ENCODE peak calls at places on chromosome 4, in four cellular contexts. One of them, this sample, is unnamed.

GRCh38 chr4:133095591-133095990 is 53.5 kb upstream of the PCDH10 start:
- DNase-seq in IMR-90: no peak
- DNase-seq in prostate gland: no peak
- DNase-seq in suprapubic skin: no peak
- DNase-seq in this sample: no peak

GRCh38 chr4:187103351-187103750 is 379.7 kb upstream of the FAT1 start:
- DNase-seq in IMR-90: no peak
- DNase-seq in prostate gland: no peak
- DNase-seq in suprapubic skin: no peak
- DNase-seq in this sample: no peak

GRCh38 chr4:25439913-25440477 is 62.9 kb downstream of the ANAPC4 start:
- DNase-seq in IMR-90: peak; percentile 68
- DNase-seq in prostate gland: peak; percentile 64
- DNase-seq in suprapubic skin: peak; percentile 72
- DNase-seq in this sample: peak; percentile 74

GRCh38 chr4:81466841-81467671 is 4.7 kb downstream of the RASGEF1B start:
- DNase-seq in IMR-90: peak; percentile 66
- DNase-seq in prostate gland: peak; percentile 85
- DNase-seq in suprapubic skin: no peak
- DNase-seq in this sample: peak; percentile 71

GRCh38 chr4:144687466-144687865 is 41.5 kb downstream of the HHIP start:
- DNase-seq in IMR-90: no peak
- DNase-seq in prostate gland: no peak
- DNase-seq in suprapubic skin: no peak
- DNase-seq in this sample: no peak

GRCh38 chr4:55851885-55852284 is 1.6 kb upstream of the EXOC1 start:
- DNase-seq in IMR-90: no peak
- DNase-seq in prostate gland: no peak
- DNase-seq in suprapubic skin: no peak
- DNase-seq in this sample: no peak

GRCh38 chr4:151454513-151454912 is 45.5 kb downstream of the FHIP1A start:
- DNase-seq in IMR-90: no peak
- DNase-seq in prostate gland: no peak
- DNase-seq in suprapubic skin: no peak
- DNase-seq in this sample: no peak

GRCh38 chr4:10386044-10386443 is 71.2 kb downstream of the ZNF518B start:
- DNase-seq in IMR-90: no peak
- DNase-seq in prostate gland: no peak
- DNase-seq in suprapubic skin: no peak
- DNase-seq in this sample: no peak

GRCh38 chr4:186593587-186593973 is 38.2 kb upstream of the MTNR1A start:
- DNase-seq in IMR-90: no peak
- DNase-seq in prostate gland: no peak
- DNase-seq in suprapubic skin: no peak
- DNase-seq in this sample: no peak

GRCh38 chr4:42673084-42673429 is 16.2 kb upstream of the ATP8A1 start:
- DNase-seq in IMR-90: no peak
- DNase-seq in prostate gland: no peak
- DNase-seq in suprapubic skin: no peak
- DNase-seq in this sample: peak; percentile 25

GRCh38 chr4:69858683-69859082 is 1.3 kb downstream of the SULT1E1 start:
- DNase-seq in IMR-90: no peak
- DNase-seq in prostate gland: no peak
- DNase-seq in suprapubic skin: no peak
- DNase-seq in this sample: peak; percentile 18

GRCh38 chr4:25704516-25704915 is 48.9 kb downstream of the SLC34A2 start:
- DNase-seq in IMR-90: no peak
- DNase-seq in prostate gland: no peak
- DNase-seq in suprapubic skin: no peak
- DNase-seq in this sample: no peak

GRCh38 chr4:178081931-178082330 is 639.7 kb upstream of the AGA start:
- DNase-seq in IMR-90: no peak
- DNase-seq in prostate gland: no peak
- DNase-seq in suprapubic skin: no peak
- DNase-seq in this sample: no peak

GRCh38 chr4:52197351-52197750 is 146.2 kb downstream of the SPATA18 start:
- DNase-seq in IMR-90: no peak
- DNase-seq in prostate gland: no peak
- DNase-seq in suprapubic skin: no peak
- DNase-seq in this sample: no peak

GRCh38 chr4:90099795-90100194 is 27.4 kb upstream of the CCSER1 start:
- DNase-seq in IMR-90: no peak
- DNase-seq in prostate gland: no peak
- DNase-seq in suprapubic skin: no peak
- DNase-seq in this sample: peak; percentile 12

GRCh38 chr4:156559346-156559745 is 412.3 kb downstream of the PDGFC start:
- DNase-seq in IMR-90: peak; percentile 22
- DNase-seq in prostate gland: no peak
- DNase-seq in suprapubic skin: no peak
- DNase-seq in this sample: no peak

GRCh38 chr4:16123356-16124084 is 39.7 kb upstream of the PROM1 start:
- DNase-seq in IMR-90: no peak
- DNase-seq in prostate gland: no peak
- DNase-seq in suprapubic skin: no peak
- DNase-seq in this sample: no peak
- H3K4me1 ChIP-seq in IMR-90: no peaks in the 10 kb centered on the region
- H3K4me1 ChIP-seq in prostate gland: no peaks in the 10 kb centered on the region
- H3K4me1 ChIP-seq in suprapubic skin: no peaks in the 10 kb centered on the region
- H3K4me1 ChIP-seq in this sample: peaks cover 7% of the 10 kb centered on the region

DNA sequence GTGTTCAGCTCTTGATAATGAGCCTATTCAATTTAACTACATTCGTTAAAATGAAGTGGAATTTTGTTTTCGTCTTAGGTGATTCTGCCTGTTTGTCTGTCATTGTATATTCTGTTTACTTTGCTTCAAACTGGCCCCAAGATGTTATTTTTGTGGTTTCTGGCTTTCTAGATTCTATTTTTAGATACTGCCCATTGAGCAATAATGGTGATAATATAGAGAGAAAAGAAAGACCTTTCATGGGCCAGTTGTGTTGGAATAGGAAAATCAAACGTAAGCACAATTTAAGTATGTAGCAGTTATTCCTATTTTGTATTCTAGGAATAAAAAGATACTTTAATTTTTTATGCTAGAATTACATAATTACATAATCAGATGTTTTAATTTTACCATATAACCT is 4.0 kb downstream of the CDKN2AIP start:
- DNase-seq in IMR-90: no peak
- DNase-seq in prostate gland: no peak
- DNase-seq in suprapubic skin: no peak
- DNase-seq in this sample: no peak
- H3K4me1 ChIP-seq in IMR-90: no peaks in the 10 kb centered on the region
- H3K4me1 ChIP-seq in prostate gland: peaks cover 7% of the 10 kb centered on the region
- H3K4me1 ChIP-seq in suprapubic skin: peaks cover 39% of the 10 kb centered on the region
- H3K4me1 ChIP-seq in this sample: peaks cover 45% of the 10 kb centered on the region

GRCh38 chr4:40179360-40179759 is 17.5 kb upstream of the RHOH start:
- DNase-seq in IMR-90: no peak
- DNase-seq in prostate gland: no peak
- DNase-seq in suprapubic skin: no peak
- DNase-seq in this sample: no peak

GRCh38 chr4:40176602-40177001 is 20.2 kb upstream of the RHOH start:
- DNase-seq in IMR-90: no peak
- DNase-seq in prostate gland: no peak
- DNase-seq in suprapubic skin: no peak
- DNase-seq in this sample: peak; percentile 40

GRCh38 chr4:40177591-40177990 is 19.2 kb upstream of the RHOH start:
- DNase-seq in IMR-90: no peak
- DNase-seq in prostate gland: no peak
- DNase-seq in suprapubic skin: no peak
- DNase-seq in this sample: no peak

GRCh38 chr4:40180356-40180755 is 16.5 kb upstream of the RHOH start:
- DNase-seq in IMR-90: peak; percentile 88
- DNase-seq in prostate gland: no peak
- DNase-seq in suprapubic skin: no peak
- DNase-seq in this sample: no peak

GRCh38 chr4:40178672-40179071 is 18.2 kb upstream of the RHOH start:
- DNase-seq in IMR-90: no peak
- DNase-seq in prostate gland: no peak
- DNase-seq in suprapubic skin: no peak
- DNase-seq in this sample: peak; percentile 80
- H3K4me1 ChIP-seq in IMR-90: no peaks in the 10 kb centered on the region
- H3K4me1 ChIP-seq in prostate gland: no peaks in the 10 kb centered on the region
- H3K4me1 ChIP-seq in suprapubic skin: no peaks in the 10 kb centered on the region
- H3K4me1 ChIP-seq in this sample: peaks cover 6% of the 10 kb centered on the region

DNA sequence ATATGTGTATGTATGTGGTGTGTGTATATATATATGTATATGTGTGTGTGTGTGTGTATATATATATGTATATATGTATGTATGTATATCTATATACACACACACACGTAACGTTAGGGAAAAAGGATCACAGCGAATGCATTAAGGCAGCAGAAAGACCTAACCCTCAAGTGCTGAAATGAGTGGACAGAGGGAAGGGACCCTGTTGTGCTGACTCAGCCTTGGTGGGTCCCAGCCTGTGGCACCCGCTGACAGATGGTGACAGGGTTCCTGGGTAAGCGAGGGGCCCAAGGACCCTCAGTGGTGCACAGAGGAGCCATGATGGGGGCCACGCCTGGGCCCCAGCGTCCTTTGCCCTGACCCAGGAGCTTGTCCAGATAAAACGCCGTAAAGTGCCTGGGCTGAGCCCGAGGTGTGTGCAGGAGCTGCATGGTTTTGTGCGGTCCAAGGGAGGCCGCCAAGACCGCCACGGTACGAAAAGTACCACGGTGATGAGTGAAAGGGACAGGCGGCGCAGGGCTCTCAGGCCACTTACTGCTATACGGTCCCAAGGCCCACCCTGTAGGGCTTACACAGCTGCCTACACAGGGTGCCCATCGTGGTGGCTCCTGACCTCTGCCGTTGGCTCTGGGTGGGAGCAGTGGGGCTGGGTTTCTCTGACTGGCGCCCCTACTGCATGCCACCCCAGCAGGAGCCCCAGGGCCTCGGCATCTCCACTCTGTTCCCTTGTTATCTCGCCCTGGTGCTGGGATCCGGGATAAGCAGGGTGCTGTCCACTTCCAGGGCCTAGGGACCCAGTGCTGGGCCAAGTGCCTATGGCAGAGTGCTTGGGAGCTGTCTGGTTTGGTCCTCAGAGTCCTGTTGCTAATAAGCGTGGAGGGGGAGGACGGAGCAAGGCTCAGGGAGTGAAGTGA is 10.0 kb downstream of the SH3BP2 start:
- DNase-seq in IMR-90: no peak
- DNase-seq in prostate gland: no peak
- DNase-seq in suprapubic skin: peak; percentile 78
- DNase-seq in this sample: no peak
- H3K4me1 ChIP-seq in IMR-90: peaks cover 39% of the 10 kb centered on the region
- H3K4me1 ChIP-seq in prostate gland: peaks cover 41% of the 10 kb centered on the region
- H3K4me1 ChIP-seq in suprapubic skin: peaks cover 98% of the 10 kb centered on the region
- H3K4me1 ChIP-seq in this sample: peaks cover 75% of the 10 kb centered on the region

DNA sequence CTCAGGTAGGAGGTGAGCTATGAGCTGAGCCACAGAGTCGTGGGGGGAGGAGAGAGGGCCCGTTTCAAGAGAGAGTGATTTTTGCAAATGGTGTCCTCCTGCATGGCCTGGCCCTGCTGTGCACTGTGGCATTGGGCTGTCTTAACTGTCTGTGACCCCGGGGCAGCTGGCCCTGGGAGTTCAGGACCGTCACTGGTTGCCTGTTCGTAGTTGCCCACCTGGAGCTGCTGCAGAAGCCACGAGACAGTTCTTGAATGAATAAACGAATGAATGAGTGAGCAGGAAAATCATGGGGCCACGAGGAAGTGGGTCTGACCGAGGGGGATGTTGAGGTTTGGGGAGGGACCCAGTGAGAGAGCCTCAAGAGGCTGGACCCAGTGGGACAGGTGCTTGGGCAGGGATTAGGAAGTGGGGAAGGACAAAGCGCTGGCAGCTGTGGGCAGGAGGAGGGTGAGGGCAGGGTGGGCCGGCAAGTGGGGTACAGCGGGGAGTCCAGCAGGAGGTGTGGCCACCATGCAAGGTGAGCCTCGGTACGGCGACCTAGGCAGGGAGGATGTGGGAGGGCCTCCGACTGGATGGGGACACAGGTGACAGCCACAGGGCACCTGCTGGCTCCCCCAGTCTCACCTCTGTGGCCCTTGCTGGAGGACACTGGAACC is 10.1 kb downstream of the RGS12 start:
- DNase-seq in IMR-90: no peak
- DNase-seq in prostate gland: no peak
- DNase-seq in suprapubic skin: peak; percentile 70
- DNase-seq in this sample: no peak
- H3K4me1 ChIP-seq in IMR-90: peaks cover 23% of the 10 kb centered on the region
- H3K4me1 ChIP-seq in prostate gland: no peaks in the 10 kb centered on the region
- H3K4me1 ChIP-seq in suprapubic skin: peaks cover 41% of the 10 kb centered on the region
- H3K4me1 ChIP-seq in this sample: peaks cover 6% of the 10 kb centered on the region

GRCh38 chr4:153535735-153536494 is 69.8 kb downstream of the TMEM131L start:
- DNase-seq in IMR-90: peak; percentile 22
- DNase-seq in prostate gland: no peak
- DNase-seq in suprapubic skin: no peak
- DNase-seq in this sample: no peak
- H3K4me1 ChIP-seq in IMR-90: peaks cover 5% of the 10 kb centered on the region
- H3K4me1 ChIP-seq in prostate gland: peaks cover 2% of the 10 kb centered on the region
- H3K4me1 ChIP-seq in suprapubic skin: peaks cover 23% of the 10 kb centered on the region
- H3K4me1 ChIP-seq in this sample: peaks cover 86% of the 10 kb centered on the region

GRCh38 chr4:140094701-140095420 is 59.1 kb downstream of the MAML3 start:
- DNase-seq in IMR-90: peak; percentile 73
- DNase-seq in prostate gland: peak; percentile 55
- DNase-seq in suprapubic skin: peak; percentile 85
- DNase-seq in this sample: peak; percentile 74

GRCh38 chr4:140096921-140097320 is 57.1 kb downstream of the MAML3 start:
- DNase-seq in IMR-90: peak; percentile 44
- DNase-seq in prostate gland: no peak
- DNase-seq in suprapubic skin: no peak
- DNase-seq in this sample: no peak

GRCh38 chr4:140097572-140097971 is 56.4 kb downstream of the MAML3 start:
- DNase-seq in IMR-90: no peak
- DNase-seq in prostate gland: no peak
- DNase-seq in suprapubic skin: no peak
- DNase-seq in this sample: no peak

GRCh38 chr4:140095694-140096482 is 58.1 kb downstream of the MAML3 start:
- DNase-seq in IMR-90: peak; percentile 100
- DNase-seq in prostate gland: no peak
- DNase-seq in suprapubic skin: no peak
- DNase-seq in this sample: no peak

DNA sequence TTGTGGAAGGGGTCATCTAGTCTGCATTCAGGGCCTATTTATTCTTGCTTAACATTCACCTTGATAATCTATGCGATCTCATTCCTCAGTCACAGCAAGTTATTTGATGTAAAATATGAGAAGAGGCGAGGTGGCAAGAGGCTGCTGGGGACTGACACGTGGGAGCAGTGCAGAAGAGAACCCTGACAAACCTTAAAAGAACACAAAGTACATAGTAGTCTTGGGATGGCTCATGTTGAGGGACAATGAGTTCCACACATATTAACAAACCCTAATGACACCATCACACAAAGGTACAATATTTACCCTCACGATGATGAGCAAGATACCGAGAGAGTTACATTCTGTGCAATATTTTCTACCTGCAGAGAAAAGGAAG is 57.5 kb downstream of the MAML3 start:
- DNase-seq in IMR-90: no peak
- DNase-seq in prostate gland: no peak
- DNase-seq in suprapubic skin: no peak
- DNase-seq in this sample: no peak
- H3K4me1 ChIP-seq in IMR-90: peaks cover 48% of the 10 kb centered on the region
- H3K4me1 ChIP-seq in prostate gland: peaks cover 21% of the 10 kb centered on the region
- H3K4me1 ChIP-seq in suprapubic skin: peaks cover 83% of the 10 kb centered on the region
- H3K4me1 ChIP-seq in this sample: peaks cover 66% of the 10 kb centered on the region

DNA sequence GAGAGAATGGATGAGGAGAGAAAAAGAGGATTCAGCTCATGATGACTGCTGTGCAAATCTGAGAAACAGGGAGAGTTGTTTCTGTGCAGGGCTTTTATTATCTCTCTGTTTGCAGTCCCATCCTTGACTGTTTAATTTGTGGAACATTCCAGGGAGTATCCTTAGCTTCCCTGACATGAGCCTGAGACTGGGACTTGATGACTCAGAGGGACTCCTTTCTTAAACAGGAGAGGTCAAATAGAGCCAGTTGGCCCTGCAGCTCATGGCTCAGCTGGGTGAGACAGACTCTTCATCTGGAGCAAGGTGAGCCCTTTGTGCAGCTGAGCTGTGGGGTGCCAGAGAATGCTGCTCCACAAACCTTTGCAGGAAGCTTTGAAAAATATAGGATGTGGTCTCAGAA is 14.3 kb downstream of the ARHGAP24 start:
- DNase-seq in IMR-90: peak; percentile 8
- DNase-seq in prostate gland: no peak
- DNase-seq in suprapubic skin: no peak
- DNase-seq in this sample: no peak
- H3K4me1 ChIP-seq in IMR-90: no peaks in the 10 kb centered on the region
- H3K4me1 ChIP-seq in prostate gland: no peaks in the 10 kb centered on the region
- H3K4me1 ChIP-seq in suprapubic skin: peaks cover 13% of the 10 kb centered on the region
- H3K4me1 ChIP-seq in this sample: peaks cover 20% of the 10 kb centered on the region